ENCODE peak calls at places on chromosomes 4 and X, in ten cellular contexts. R is right lobe of liver, X is astrocyte of the cerebellum, T is ovary, F is cardiac fibroblast, J is prostate gland, O is fibroblast of mammary gland, N is heart right ventricle, E is choroid plexus epithelial cell, H is fibroblast of lung. Y is an unnamed sample.

GRCh38 chr4:64564126-64564525 is 154.9 kb upstream of the TECRL start:
- DNase-seq in X (peak), J (no peak), O (no peak), H (no peak), E (no peak), F (no peak), N (no peak), T (no peak), R (no peak), Y (no peak)

GRCh38 chrX:73903941-73904340 is 340.9 kb downstream of the CHIC1 start:
- DNase-seq in F (no peak), J (no peak), X (no peak), H (peak), N (no peak), T (no peak), R (no peak), O (peak), E (peak), Y (no peak)

GRCh38 chrX:7514871-7515599 is 327.9 kb upstream of the VCX start:
- DNase-seq in N (no peak), R (no peak), F (peak), E (no peak), X (no peak), H (no peak), T (no peak), O (peak), J (no peak), Y (peak)

GRCh38 chr4:26300314-26301307 is 20.2 kb upstream of the RBPJ start:
- DNase-seq in O (peak), R (no peak), E (peak), H (no peak), F (no peak), X (no peak), N (no peak), T (no peak), J (no peak), Y (peak)

GRCh38 chr4:40199179-40199670 is 2.4 kb downstream of the RHOH start:
- DNase-seq in N (no peak), F (no peak), X (no peak), T (no peak), E (no peak), O (no peak), H (no peak), J (no peak), R (no peak), Y (no peak)

GRCh38 chr4:85842540-85842939 is 367.6 kb downstream of the ARHGAP24 start:
- DNase-seq in N (peak), O (peak), J (no peak), H (peak), E (no peak), R (no peak), X (no peak), F (peak), T (no peak), Y (peak)

GRCh38 chrX:16484338-16484737 is 165.6 kb upstream of the S100G start:
- DNase-seq in N (no peak), J (no peak), F (peak), T (no peak), R (no peak), H (peak), X (peak), E (peak), O (peak), Y (peak)

GRCh38 chr4:103918214-103918613 is 198.4 kb upstream of the TACR3 start:
- DNase-seq in H (no peak), X (no peak), F (no peak), O (no peak), N (no peak), J (no peak), E (no peak), T (no peak), R (no peak), Y (no peak)

GRCh38 chrX:53831662-53832635 is 145.4 kb upstream of the HUWE1 start:
- DNase-seq in N (peak), E (peak), O (peak), X (no peak), R (no peak), J (peak), H (peak), T (no peak), F (peak), Y (peak)

GRCh38 chr4:7103031-7103598 is 35.3 kb upstream of the GRPEL1 start:
- DNase-seq in N (peak), F (peak), E (peak), J (peak), T (peak), O (peak), X (peak), R (peak), H (peak), Y (peak)

GRCh38 chrX:101729986-101730385 is 70.3 kb upstream of the ARMCX2 start:
- DNase-seq in R (no peak), N (no peak), X (no peak), O (no peak), T (no peak), E (no peak), H (no peak), F (no peak), J (peak), Y (no peak)

GRCh38 chr4:47831026-47831689 is 6.7 kb downstream of the CORIN start:
- DNase-seq in F (no peak), O (no peak), X (no peak), T (no peak), H (no peak), N (no peak), E (no peak), J (no peak), R (no peak), Y (no peak)

GRCh38 chrX:56068274-56068758 is 163.8 kb upstream of the KLF8 start:
- DNase-seq in T (no peak), H (no peak), E (no peak), J (no peak), X (no peak), R (no peak), O (no peak), N (no peak), F (no peak), Y (no peak)

GRCh38 chrX:134026732-134027311 is 41.4 kb upstream of the GPC3 start:
- DNase-seq in J (peak), R (no peak), F (peak), H (peak), N (peak), X (peak), T (peak), O (peak), E (peak), Y (peak)

GRCh38 chrX:2710041-2710471 is 19.0 kb downstream of the CD99 start:
- DNase-seq in F (peak), N (no peak), E (peak), T (no peak), O (peak), X (no peak), J (no peak), H (peak), R (no peak), Y (peak)

GRCh38 chr4:110009526-110009925 is 96.8 kb downstream of the EGF start:
- DNase-seq in T (no peak), N (no peak), E (no peak), O (no peak), R (no peak), F (no peak), J (no peak), H (no peak), X (no peak), Y (no peak)

GRCh38 chr4:57265831-57266582 is 155.8 kb upstream of the IGFBP7 start:
- DNase-seq in T (no peak), X (no peak), O (no peak), N (peak), F (no peak), E (no peak), J (no peak), R (no peak), H (no peak), Y (no peak)

GRCh38 chr4:130640583-130640982 is 1544.6 kb downstream of the C4orf33 start:
- DNase-seq in T (no peak), F (no peak), H (no peak), E (no peak), O (no peak), X (no peak), R (no peak), N (no peak), J (no peak), Y (no peak)

GRCh38 chr4:156347412-156348075 is 393.9 kb upstream of the CTSO start:
- DNase-seq in J (no peak), X (no peak), H (peak), N (no peak), F (peak), O (peak), R (no peak), T (no peak), E (peak), Y (peak)

GRCh38 chr4:53654300-53654758 is 63.0 kb upstream of the LNX1 start:
- DNase-seq in X (peak), E (no peak), H (peak), O (peak), J (peak), R (no peak), F (peak), T (no peak), N (peak), Y (peak)

GRCh38 chrX:49754238-49754857 is 58.6 kb upstream of the PAGE1 start:
- DNase-seq in X (no peak), E (peak), N (peak), F (peak), R (no peak), O (peak), H (peak), T (peak), J (peak), Y (peak)

GRCh38 chr4:1194028-1194900 is 21.9 kb upstream of the SPON2 start:
- DNase-seq in T (peak), H (peak), R (no peak), J (no peak), N (peak), O (peak), X (no peak), E (peak), F (peak), Y (no peak)

GRCh38 chrX:128106630-128107029 is 54.4 kb upstream of the ACTRT1 start:
- DNase-seq in X (no peak), E (peak), O (no peak), H (no peak), J (no peak), F (peak), R (no peak), T (no peak), N (no peak), Y (no peak)

GRCh38 chr4:123127865-123128264 is 205.5 kb upstream of the NUDT6 start:
- DNase-seq in X (no peak), F (peak), O (no peak), N (no peak), J (no peak), H (no peak), E (peak), T (no peak), R (no peak), Y (no peak)

GRCh38 chrX:101057095-101057714 is 5.3 kb upstream of the TRMT2B start:
- DNase-seq in J (no peak), N (no peak), E (peak), T (no peak), O (peak), X (no peak), F (peak), R (no peak), H (no peak), Y (peak)

GRCh38 chrX:153377727-153378126 is 23.4 kb downstream of the PNMA6E start:
- DNase-seq in J (no peak), O (no peak), X (no peak), H (no peak), T (no peak), E (no peak), N (no peak), F (no peak), R (no peak), Y (no peak)

GRCh38 chrX:110286126-110286525 is 31.8 kb downstream of the AMMECR1 start:
- DNase-seq in X (peak), E (peak), N (no peak), F (peak), O (peak), H (peak), J (no peak), R (no peak), T (no peak), Y (peak)

GRCh38 chr4:38099020-38099600 is 138.9 kb downstream of the PTTG2 start:
- DNase-seq in E (peak), X (no peak), J (peak), T (no peak), N (no peak), H (peak), O (peak), F (peak), R (no peak), Y (no peak)

GRCh38 chr4:105434940-105435339 is 38.9 kb downstream of the PPA2 start:
- DNase-seq in T (no peak), J (no peak), F (no peak), R (no peak), H (no peak), E (no peak), N (no peak), X (no peak), O (no peak), Y (no peak)

GRCh38 chrX:150913511-150913910 is 15.0 kb upstream of the CD99L2 start:
- DNase-seq in T (no peak), X (no peak), F (peak), O (peak), R (no peak), N (no peak), E (peak), H (peak), J (no peak), Y (peak)

GRCh38 chr4:163385466-163385865 is 41.8 kb downstream of the NPY5R start:
- DNase-seq in O (no peak), N (no peak), F (no peak), R (no peak), T (no peak), H (no peak), J (no peak), E (no peak), X (no peak), Y (no peak)

GRCh38 chr4:154004859-154005520 is 216.1 kb upstream of the SFRP2 start:
- DNase-seq in R (no peak), N (no peak), E (peak), X (peak), H (peak), T (no peak), F (peak), J (no peak), O (peak), Y (peak)

GRCh38 chr4:106096454-106096853 is 201.2 kb downstream of the NPNT start:
- DNase-seq in E (no peak), F (no peak), X (no peak), O (no peak), J (no peak), N (no peak), T (no peak), R (no peak), H (no peak), Y (no peak)

GRCh38 chrX:143945171-143945570 is 61.3 kb downstream of the UBE2NL start:
- DNase-seq in N (no peak), H (no peak), T (no peak), F (no peak), J (no peak), O (no peak), R (no peak), X (no peak), E (no peak), Y (no peak)

GRCh38 chr4:152148057-152148456 is 387.2 kb upstream of the GATB start:
- DNase-seq in N (no peak), J (no peak), X (no peak), R (no peak), F (no peak), H (no peak), T (no peak), O (no peak), E (no peak), Y (no peak)

GRCh38 chr4:121070696-121071639 is 1.4 kb downstream of the NDNF start:
- DNase-seq in R (peak), J (no peak), O (peak), X (no peak), T (peak), N (peak), E (peak), H (peak), F (peak), Y (peak)

GRCh38 chrX:56733459-56734046 is 4.5 kb downstream of the NBDY start:
- DNase-seq in H (peak), R (no peak), N (peak), F (peak), J (peak), X (peak), O (peak), T (peak), E (peak), Y (peak)

GRCh38 chr4:154618708-154619315 is 6.4 kb upstream of the FGG start:
- DNase-seq in R (peak), X (peak), O (peak), E (peak), F (peak), T (peak), N (no peak), J (peak), H (peak), Y (peak)

GRCh38 chrX:102658551-102658950 is 7.3 kb downstream of the GPRASP1 start:
- DNase-seq in N (no peak), J (no peak), R (no peak), X (no peak), O (peak), T (no peak), E (no peak), H (peak), F (peak), Y (peak)

GRCh38 chrX:11756354-11757318 is 1.4 kb upstream of the MSL3 start:
- DNase-seq in E (peak), H (no peak), O (peak), X (no peak), R (no peak), T (no peak), N (no peak), J (no peak), F (peak), Y (peak)
- TF ChIP-seq CTCF in E (no peak), H (no peak), O (no peak), X (no peak), R (no peak), T (no peak), N (no peak), J (no peak), F (no peak), Y (no peak)

DNA sequence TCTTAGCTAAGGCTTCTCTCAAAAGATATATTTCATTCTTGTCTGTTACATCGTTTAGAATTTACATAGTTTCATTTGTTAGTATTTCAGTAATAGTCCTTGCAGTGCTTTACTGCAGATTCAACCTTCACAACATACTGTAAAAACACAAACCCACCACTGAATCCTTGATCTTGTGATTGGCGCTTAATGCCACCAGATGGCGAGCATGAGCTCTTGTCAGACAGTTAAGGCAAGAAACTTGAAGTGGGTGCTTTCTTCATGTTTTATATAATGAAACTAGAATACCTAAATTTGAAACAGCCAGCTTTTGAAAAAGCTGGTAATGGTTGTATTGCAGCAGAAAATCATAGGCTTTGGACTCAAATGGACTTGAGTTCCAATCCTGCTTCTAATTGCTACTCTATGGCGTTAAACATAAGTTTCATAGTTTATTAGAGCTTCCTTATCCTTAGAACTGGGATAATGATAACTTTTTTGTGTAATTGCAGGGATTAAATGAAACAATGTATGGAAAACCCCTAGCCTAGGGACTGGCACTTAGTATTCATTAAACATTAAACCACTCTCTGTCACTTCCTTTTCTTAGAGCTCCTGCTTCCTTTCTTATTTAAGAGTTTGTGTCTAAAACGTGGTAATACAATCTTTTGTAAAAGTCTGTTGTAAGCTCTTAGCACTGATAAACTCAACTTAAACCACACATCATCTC is 95.1 kb downstream of the USP9X start:
- DNase-seq in H (peak), F (peak), X (peak), E (peak), T (peak), R (no peak), O (peak), N (peak), J (peak), Y (peak)
- H3K4me3 ChIP-seq in H (no peak), F (no peak), X (no peak), E (no peak), T (no peak), R (no peak), O (no peak), N (no peak), J (no peak), Y (no peak)

GRCh38 chrX:154710309-154710708 is 40.6 kb downstream of the GAB3 start:
- DNase-seq in R (no peak), T (no peak), F (no peak), H (no peak), J (no peak), O (no peak), N (no peak), X (no peak), E (no peak), Y (no peak)
- TF ChIP-seq CTCF in R (no peak), T (no peak), F (no peak), H (no peak), J (no peak), O (no peak), N (no peak), X (no peak), E (no peak), Y (no peak)

GRCh38 chr4:138898282-138898681 is 117.3 kb upstream of the NOCT start:
- DNase-seq in N (no peak), R (no peak), F (peak), T (no peak), X (no peak), J (no peak), H (peak), O (peak), E (peak), Y (peak)
- H3K4me3 ChIP-seq in N (no peak), R (no peak), F (no peak), T (no peak), X (no peak), J (no peak), H (no peak), O (no peak), E (no peak), Y (no peak)

DNA sequence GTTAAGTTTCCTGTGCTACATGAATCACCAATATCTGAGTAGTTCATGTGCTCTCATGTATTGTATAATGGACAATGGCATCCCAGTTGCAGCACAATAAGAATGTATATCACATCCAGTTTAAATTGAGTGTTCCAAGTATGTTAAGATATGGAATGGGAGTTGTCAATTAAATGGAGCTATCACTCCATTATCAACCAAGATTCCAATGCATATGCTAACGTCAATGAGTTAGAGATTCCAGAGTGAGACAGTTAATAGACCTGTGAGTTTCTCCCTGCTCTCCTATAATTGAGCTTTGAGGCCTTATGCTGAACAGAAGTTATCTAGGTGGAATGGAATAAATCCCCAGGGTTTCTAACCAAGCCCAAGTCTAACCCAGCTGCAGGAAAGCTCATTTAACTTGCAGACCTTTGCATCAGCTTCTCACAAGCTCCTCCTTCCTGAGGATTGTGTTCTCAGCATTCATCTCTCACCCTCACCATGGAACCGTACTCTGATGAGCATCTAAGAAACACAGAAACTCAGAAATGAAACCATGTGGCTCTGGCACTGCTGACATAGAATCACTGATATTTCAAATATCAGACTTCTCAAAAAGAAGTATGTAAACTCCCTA is 84.8 kb downstream of the TIGD2 start:
- DNase-seq in N (no peak), F (no peak), J (no peak), X (no peak), T (no peak), H (peak), O (no peak), R (no peak), E (peak), Y (no peak)
- TF ChIP-seq CTCF in N (no peak), F (no peak), J (no peak), X (no peak), T (no peak), H (no peak), O (no peak), R (no peak), E (no peak), Y (no peak)

DNA sequence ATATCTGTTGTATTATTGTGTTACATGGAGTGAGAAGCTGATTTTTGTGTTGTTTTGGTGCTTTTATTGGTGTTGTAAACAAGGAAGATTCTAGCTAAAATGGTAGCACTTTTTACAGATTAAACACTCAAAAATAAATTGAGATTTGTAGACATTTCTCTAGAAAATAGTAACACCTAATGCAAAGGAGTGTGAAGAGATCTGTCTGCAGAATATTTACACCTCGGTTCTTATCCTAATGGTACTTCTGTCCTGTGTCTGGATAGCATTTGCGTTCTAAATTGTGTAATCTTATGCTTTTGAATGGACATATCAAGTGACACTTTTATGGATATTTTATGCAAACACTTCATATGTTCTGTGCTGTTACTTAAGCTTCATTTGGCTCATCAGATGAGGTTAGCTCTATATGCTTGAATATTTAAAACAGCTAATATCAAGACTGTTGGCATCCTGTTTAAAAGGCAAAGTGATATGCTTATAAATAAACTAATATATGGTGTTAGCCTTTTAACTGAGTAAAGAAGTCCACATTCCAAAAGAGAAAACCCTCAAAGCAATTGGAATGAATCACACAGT is 6.0 kb downstream of the PCDH7 start:
- DNase-seq in H (peak), N (no peak), O (no peak), R (no peak), J (no peak), X (no peak), E (no peak), F (no peak), T (no peak), Y (no peak)
- H3K4me3 ChIP-seq in H (peak), N (no peak), O (no peak), R (no peak), J (no peak), X (no peak), E (no peak), F (no peak), T (no peak), Y (no peak)

Y was measured in foreskin fibroblast.